ENCODE peak calls at places on chromosomes 11 and 22, in six cellular contexts. X is Kasumi-1, Z is LHCN-M2, G is small intestine, D is non-pigmented ciliary epithelial cell, V is pancreas. P is an unnamed sample.

GRCh38 chr11:22668005-22668796 is 1.8 kb downstream of the GAS2 start:
- DNase-seq in X (no peak), Z (no peak), G (no peak), D (no peak), V (no peak), P (no peak)

GRCh38 chr11:130400793-130401483 is 27.5 kb downstream of the ADAMTS8 start:
- DNase-seq in X (peak), Z (peak), G (no peak), D (no peak), V (no peak), P (peak)

GRCh38 chr11:117823294-117823940 is 1.1 kb downstream of the FXYD2 start:
- DNase-seq in X (peak), Z (no peak), G (no peak), D (no peak), V (no peak), P (no peak)

GRCh38 chr11:62694455-62695167 is 5.3 kb upstream of the LRRN4CL start:
- DNase-seq in X (peak), Z (peak), G (peak), D (no peak), V (peak), P (peak)

GRCh38 chr11:69861901-69862300 is 42.7 kb upstream of the FGF3 start:
- DNase-seq in X (no peak), Z (no peak), G (no peak), D (no peak), V (no peak), P (no peak)

GRCh38 chr11:16862733-16863132 is 124.3 kb downstream of the C11orf58 start:
- DNase-seq in X (no peak), Z (no peak), G (no peak), D (no peak), V (no peak), P (no peak)

GRCh38 chr11:61189933-61190332 is 13.4 kb upstream of the PGA3 start:
- DNase-seq in X (no peak), Z (no peak), G (no peak), D (no peak), V (no peak), P (no peak)

GRCh38 chr11:6646631-6647281 is 8.9 kb downstream of the DCHS1 start:
- DNase-seq in X (peak), Z (no peak), G (no peak), D (no peak), V (no peak), P (peak)

GRCh38 chr22:29143848-29144785 is 61.6 kb upstream of the EMID1 start:
- DNase-seq in X (no peak), Z (no peak), G (no peak), D (no peak), V (no peak), P (no peak)

GRCh38 chr22:34380532-34380931 is 460.3 kb upstream of the LARGE1 start:
- DNase-seq in X (no peak), Z (no peak), G (no peak), D (no peak), V (no peak), P (no peak)

GRCh38 chr22:50247748-50248147 is 2.9 kb upstream of the TUBGCP6 start:
- DNase-seq in X (no peak), Z (no peak), G (peak), D (peak), V (no peak), P (no peak)

GRCh38 chr22:19019029-19019678 is 83.1 kb upstream of the PRODH start:
- DNase-seq in X (no peak), Z (no peak), G (no peak), D (no peak), V (no peak), P (no peak)

GRCh38 chr22:43094085-43094484 is 4.9 kb upstream of the TTLL1 start:
- DNase-seq in X (peak), Z (peak), G (peak), D (no peak), V (no peak), P (peak)

GRCh38 chr22:36741204-36741793 is 34.6 kb downstream of the IFT27 start:
- DNase-seq in X (no peak), Z (peak), G (no peak), D (no peak), V (no peak), P (no peak)

GRCh38 chr11:107354780-107355179 is 102.8 kb downstream of the CWF19L2 start:
- DNase-seq in X (no peak), Z (no peak), G (no peak), D (no peak), V (no peak), P (no peak)

GRCh38 chr11:102385053-102385976 is 38.3 kb downstream of the BIRC2 start:
- DNase-seq in X (peak), Z (no peak), G (no peak), D (no peak), V (no peak), P (no peak)

GRCh38 chr22:47107431-47107830 is 345.0 kb downstream of the TBC1D22A start:
- DNase-seq in X (no peak), Z (peak), G (no peak), D (peak), V (no peak), P (no peak)

GRCh38 chr22:50624347-50625130 is 3.4 kb downstream of the ARSA start:
- DNase-seq in X (no peak), Z (no peak), G (no peak), D (no peak), V (no peak), P (no peak)

GRCh38 chr11:47348859-47349258 is 3.6 kb downstream of the MYBPC3 start:
- DNase-seq in X (peak), Z (peak), G (no peak), D (no peak), V (no peak), P (no peak)

GRCh38 chr11:111976614-111977140 is 39.5 kb downstream of the DIXDC1 start:
- DNase-seq in X (no peak), Z (peak), G (no peak), D (no peak), V (no peak), P (no peak)

GRCh38 chr11:62004473-62004872 is 37.0 kb upstream of the FTH1 start:
- DNase-seq in X (no peak), Z (peak), G (no peak), D (peak), V (no peak), P (no peak)

GRCh38 chr22:49976439-49977175 is 16.0 kb downstream of the PIM3 start:
- DNase-seq in X (no peak), Z (no peak), G (no peak), D (no peak), V (no peak), P (no peak)

GRCh38 chr11:128311742-128312719 is 275.3 kb downstream of the ETS1 start:
- DNase-seq in X (no peak), Z (no peak), G (no peak), D (no peak), V (no peak), P (no peak)

GRCh38 chr11:746289-747175 is 732 bp upstream of the TALDO1 start:
- DNase-seq in X (peak), Z (no peak), G (peak), D (no peak), V (peak), P (no peak)

GRCh38 chr22:45323695-45324094 is 14.0 kb downstream of the FAM118A start:
- DNase-seq in X (no peak), Z (no peak), G (no peak), D (no peak), V (no peak), P (no peak)

GRCh38 chr11:45366196-45366595 is 80.1 kb upstream of the SYT13 start:
- DNase-seq in X (no peak), Z (no peak), G (no peak), D (no peak), V (no peak), P (no peak)

GRCh38 chr11:113476553-113476952 is 1.4 kb upstream of the DRD2 start:
- DNase-seq in X (no peak), Z (no peak), G (no peak), D (no peak), V (no peak), P (no peak)

GRCh38 chr22:39448205-39449054 is 8.4 kb upstream of the MGAT3 start:
- DNase-seq in X (no peak), Z (no peak), G (peak), D (no peak), V (no peak), P (peak)

GRCh38 chr22:40270748-40271373 is 75.4 kb upstream of the ADSL start:
- DNase-seq in X (no peak), Z (no peak), G (no peak), D (no peak), V (no peak), P (no peak)

GRCh38 chr22:49331878-49332277 is 495.8 kb downstream of the BRD1 start:
- DNase-seq in X (no peak), Z (no peak), G (no peak), D (no peak), V (no peak), P (no peak)

GRCh38 chr11:90171359-90171758 is 36.9 kb downstream of the NAALAD2 start:
- DNase-seq in X (no peak), Z (no peak), G (no peak), D (no peak), V (no peak), P (no peak)

P was measured in hepatocyte.